ENCODE peak calls at places on chromosomes 2 and 18, in eight cellular contexts. N, X, Z, R, J, F, O and M are unnamed samples.
A peak's percentile ranks its signal among the peaks of the same experiment; 100 is the strongest.

GRCh38 chr18:76972838-76973237 is 150.5 kb downstream of the ZNF236 start:
- DNase-seq in N (no peak), X (no peak), Z (no peak), R (no peak), J (no peak), F (no peak), O (no peak), M (no peak)

GRCh38 chr2:70627499-70627898 is 73.9 kb upstream of the TGFA start:
- DNase-seq in N (no peak), X (no peak), Z (no peak), R (no peak), J (no peak), F (no peak), O (peak; percentile 42), M (no peak)

GRCh38 chr2:210421916-210422315 is 54.6 kb downstream of the LANCL1 start:
- DNase-seq in N (no peak), X (no peak), Z (no peak), R (peak; percentile 71), J (no peak), F (no peak), O (no peak), M (no peak)

GRCh38 chr18:12394428-12394827 is 13.3 kb upstream of the PRELID3A start:
- DNase-seq in N (no peak), X (no peak), Z (no peak), R (peak; percentile 19), J (no peak), F (no peak), O (no peak), M (no peak)

GRCh38 chr2:27078267-27079194 is at the start of gene EMILIN1:
- DNase-seq in N (peak; percentile 86), X (no peak), Z (no peak), R (peak; percentile 25), J (peak; percentile 68), F (peak; percentile 88), O (peak; percentile 98), M (peak; percentile 81)

GRCh38 chr2:196131949-196132925 is 39.1 kb downstream of the STK17B start:
- DNase-seq in N (no peak), X (peak; percentile 55), Z (no peak), R (no peak), J (no peak), F (no peak), O (peak; percentile 49), M (no peak)

GRCh38 chr18:39841133-39842041 is 2113.6 kb upstream of the PIK3C3 start:
- DNase-seq in N (peak; percentile 23), X (no peak), Z (peak; percentile 6), R (peak; percentile 64), J (peak; percentile 51), F (no peak), O (peak; percentile 86), M (no peak)

GRCh38 chr2:9639000-9639602 is 8.3 kb upstream of the YWHAQ start:
- DNase-seq in N (no peak), X (no peak), Z (no peak), R (no peak), J (no peak), F (peak; percentile 25), O (peak; percentile 53), M (no peak)

GRCh38 chr2:38394903-38395341 is 17.8 kb upstream of the ATL2 start:
- DNase-seq in N (no peak), X (no peak), Z (no peak), R (no peak), J (no peak), F (no peak), O (no peak), M (no peak)

GRCh38 chr2:37326866-37327634 is 2.4 kb upstream of the PRKD3 start:
- DNase-seq in N (no peak), X (no peak), Z (no peak), R (no peak), J (no peak), F (no peak), O (no peak), M (no peak)

GRCh38 chr2:223467194-223467593 is 135.0 kb downstream of the SCG2 start:
- DNase-seq in N (no peak), X (no peak), Z (no peak), R (no peak), J (no peak), F (no peak), O (peak; percentile 44), M (no peak)

GRCh38 chr18:62933261-62933887 is 218.0 kb downstream of the PHLPP1 start:
- DNase-seq in N (no peak), X (no peak), Z (no peak), R (no peak), J (no peak), F (no peak), O (no peak), M (no peak)

GRCh38 chr2:85242321-85242720 is 85.5 kb downstream of the TGOLN2 start:
- DNase-seq in N (no peak), X (no peak), Z (no peak), R (no peak), J (no peak), F (no peak), O (no peak), M (no peak)

GRCh38 chr2:26472821-26473655 is 4.9 kb downstream of the OTOF start:
- DNase-seq in N (peak; percentile 10), X (no peak), Z (no peak), R (no peak), J (no peak), F (no peak), O (no peak), M (no peak)

GRCh38 chr2:98385050-98385699 is 38.9 kb downstream of the CNGA3 start:
- DNase-seq in N (peak; percentile 66), X (peak; percentile 66), Z (peak; percentile 84), R (peak; percentile 85), J (peak; percentile 82), F (peak; percentile 71), O (peak; percentile 77), M (no peak)
- H3K27me3 ChIP-seq in N (no peaks in the 10 kb centered on the region), X (no peaks in the 10 kb centered on the region), Z (peaks cover 23% of the 10 kb centered on the region), R (no peaks in the 10 kb centered on the region), J (peaks cover 7% of the 10 kb centered on the region), F (peaks cover 12% of the 10 kb centered on the region), O (peaks cover 3% of the 10 kb centered on the region), M (no peaks in the 10 kb centered on the region)

GRCh38 chr18:42074704-42075103 is 119.7 kb downstream of the PIK3C3 start:
- DNase-seq in N (no peak), X (no peak), Z (no peak), R (no peak), J (no peak), F (no peak), O (no peak), M (no peak)
- H3K36me3 ChIP-seq in N (peaks cover 57% of the 10 kb centered on the region), X (peaks cover 18% of the 10 kb centered on the region), Z (peaks cover 3% of the 10 kb centered on the region), R (peaks cover 23% of the 10 kb centered on the region), J (peaks cover 57% of the 10 kb centered on the region), F (peaks cover 70% of the 10 kb centered on the region), O (no peaks in the 10 kb centered on the region), M (peaks cover 15% of the 10 kb centered on the region)

GRCh38 chr2:111157798-111158197 is 37.1 kb downstream of the BCL2L11 start:
- DNase-seq in N (no peak), X (no peak), Z (no peak), R (no peak), J (no peak), F (no peak), O (no peak), M (no peak)

GRCh38 chr2:111161971-111162370 is 41.3 kb downstream of the BCL2L11 start:
- DNase-seq in N (peak; percentile 66), X (no peak), Z (no peak), R (no peak), J (no peak), F (peak; percentile 62), O (no peak), M (no peak)

GRCh38 chr2:111157071-111157661 is 36.5 kb downstream of the BCL2L11 start:
- DNase-seq in N (no peak), X (peak; percentile 43), Z (no peak), R (no peak), J (no peak), F (no peak), O (no peak), M (no peak)

GRCh38 chr2:111160758-111161157 is 40.0 kb downstream of the BCL2L11 start:
- DNase-seq in N (no peak), X (no peak), Z (no peak), R (no peak), J (no peak), F (no peak), O (peak; percentile 77), M (no peak)

DNA sequence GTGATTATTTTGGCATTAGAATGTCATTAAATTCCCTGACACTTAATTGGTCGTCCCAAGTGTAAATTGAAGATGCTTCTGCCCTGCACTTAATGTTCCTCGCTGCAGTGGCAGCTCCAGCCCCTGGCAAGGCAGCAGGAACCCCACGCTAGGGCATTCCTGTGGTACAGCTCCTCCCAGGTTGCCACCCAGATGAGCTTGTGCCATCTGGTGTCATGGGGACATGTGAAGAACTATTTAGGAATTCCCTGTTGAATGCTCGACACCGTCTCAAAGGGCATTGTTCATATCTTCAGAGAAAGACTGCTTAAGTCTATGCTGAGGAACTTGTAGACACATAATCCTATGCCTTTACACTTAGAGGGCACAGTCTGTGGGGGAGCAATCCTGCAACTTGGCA is 38.9 kb downstream of the BCL2L11 start:
- DNase-seq in N (no peak), X (no peak), Z (no peak), R (no peak), J (no peak), F (no peak), O (no peak), M (no peak)
- H3K4me1 ChIP-seq in N (peaks cover 44% of the 10 kb centered on the region), X (no peaks in the 10 kb centered on the region), Z (peaks cover 4% of the 10 kb centered on the region), R (peaks cover 10% of the 10 kb centered on the region), J (peaks cover 26% of the 10 kb centered on the region), F (peaks cover 45% of the 10 kb centered on the region), O (peaks cover 10% of the 10 kb centered on the region), M (peaks cover 17% of the 10 kb centered on the region)

GRCh38 chr2:219491278-219491967 is 7.3 kb upstream of the GMPPA start:
- DNase-seq in N (no peak), X (no peak), Z (no peak), R (no peak), J (no peak), F (no peak), O (no peak), M (no peak)
- H3K27me3 ChIP-seq in N (no peaks in the 10 kb centered on the region), X (no peaks in the 10 kb centered on the region), Z (peaks cover 57% of the 10 kb centered on the region), R (no peaks in the 10 kb centered on the region), J (peaks cover 79% of the 10 kb centered on the region), F (peaks cover 67% of the 10 kb centered on the region), O (peaks cover 17% of the 10 kb centered on the region), M (no peaks in the 10 kb centered on the region)

GRCh38 chr2:11770531-11771188 is 24.2 kb downstream of the LPIN1 start:
- DNase-seq in N (no peak), X (no peak), Z (no peak), R (no peak), J (no peak), F (no peak), O (no peak), M (no peak)

GRCh38 chr2:11773111-11773510 is 26.7 kb downstream of the LPIN1 start:
- DNase-seq in N (no peak), X (no peak), Z (no peak), R (no peak), J (no peak), F (no peak), O (no peak), M (no peak)

GRCh38 chr2:11773747-11774536 is 27.5 kb downstream of the LPIN1 start:
- DNase-seq in N (no peak), X (no peak), Z (no peak), R (no peak), J (no peak), F (no peak), O (no peak), M (no peak)

GRCh38 chr2:11774600-11774999 is 28.2 kb downstream of the LPIN1 start:
- DNase-seq in N (no peak), X (no peak), Z (no peak), R (no peak), J (no peak), F (no peak), O (no peak), M (no peak)

GRCh38 chr2:11771971-11772615 is 25.7 kb downstream of the LPIN1 start:
- DNase-seq in N (no peak), X (no peak), Z (no peak), R (no peak), J (no peak), F (no peak), O (no peak), M (no peak)
- H3K36me3 ChIP-seq in N (peaks cover 89% of the 10 kb centered on the region), X (peaks cover 67% of the 10 kb centered on the region), Z (peaks cover 34% of the 10 kb centered on the region), R (peaks cover 61% of the 10 kb centered on the region), J (peaks cover 83% of the 10 kb centered on the region), F (peaks cover 84% of the 10 kb centered on the region), O (peaks cover 27% of the 10 kb centered on the region), M (peaks cover 44% of the 10 kb centered on the region)